ENCODE peak calls at places on chromosomes 12 and 14, in eight cellular contexts. One of them, this sample, is unnamed.

GRCh38 chr14:76168531-76168930 is 16.8 kb downstream of the GPATCH2L start:
- DNase-seq in activated CD4-positive, alpha-beta T cell treated with anti-CD3 and anti-CD28 coated beads for 1 hour: no peak
- DNase-seq in HEK293T: no peak
- DNase-seq in activated effector memory CD4-positive, alpha-beta T cell treated with Interleukin-2 at 50 U/mL for 16 hours: no peak
- DNase-seq in ELF-1: no peak
- DNase-seq in HepG2: no peak
- DNase-seq in kidney tubule cell: peak; percentile 98
- DNase-seq in RCC 7860: peak; percentile 89
- DNase-seq in this sample: no peak

GRCh38 chr12:72295744-72296143 is 23.6 kb downstream of the TRHDE start:
- DNase-seq in RCC 7860: peak; percentile 37
- DNase-seq in HEK293T: no peak
- DNase-seq in activated CD4-positive, alpha-beta T cell treated with anti-CD3 and anti-CD28 coated beads for 1 hour: no peak
- DNase-seq in activated effector memory CD4-positive, alpha-beta T cell treated with Interleukin-2 at 50 U/mL for 16 hours: no peak
- DNase-seq in HepG2: no peak
- DNase-seq in ELF-1: no peak
- DNase-seq in kidney tubule cell: peak; percentile 74
- DNase-seq in this sample: no peak

GRCh38 chr14:52730708-52731111 is 744 bp downstream of the STYX start:
- DNase-seq in activated effector memory CD4-positive, alpha-beta T cell treated with Interleukin-2 at 50 U/mL for 16 hours: no peak
- DNase-seq in activated CD4-positive, alpha-beta T cell treated with anti-CD3 and anti-CD28 coated beads for 1 hour: no peak
- DNase-seq in ELF-1: no peak
- DNase-seq in kidney tubule cell: no peak
- DNase-seq in RCC 7860: no peak
- DNase-seq in HEK293T: no peak
- DNase-seq in HepG2: no peak
- DNase-seq in this sample: no peak

GRCh38 chr12:115312901-115313300 is 628.9 kb upstream of the TBX3 start:
- DNase-seq in RCC 7860: no peak
- DNase-seq in activated CD4-positive, alpha-beta T cell treated with anti-CD3 and anti-CD28 coated beads for 1 hour: no peak
- DNase-seq in ELF-1: no peak
- DNase-seq in HepG2: no peak
- DNase-seq in HEK293T: no peak
- DNase-seq in activated effector memory CD4-positive, alpha-beta T cell treated with Interleukin-2 at 50 U/mL for 16 hours: no peak
- DNase-seq in kidney tubule cell: no peak
- DNase-seq in this sample: no peak

GRCh38 chr14:77707355-77707723 is 484 bp downstream of the ALKBH1 start:
- DNase-seq in HepG2: peak; percentile 14
- DNase-seq in activated CD4-positive, alpha-beta T cell treated with anti-CD3 and anti-CD28 coated beads for 1 hour: no peak
- DNase-seq in ELF-1: no peak
- DNase-seq in kidney tubule cell: peak; percentile 34
- DNase-seq in activated effector memory CD4-positive, alpha-beta T cell treated with Interleukin-2 at 50 U/mL for 16 hours: no peak
- DNase-seq in RCC 7860: no peak
- DNase-seq in HEK293T: peak; percentile 36
- DNase-seq in this sample: peak; percentile 40

GRCh38 chr14:75711796-75712211 is 50.8 kb downstream of the TTLL5 start:
- DNase-seq in ELF-1: peak; percentile 82
- DNase-seq in HepG2: peak; percentile 96
- DNase-seq in activated effector memory CD4-positive, alpha-beta T cell treated with Interleukin-2 at 50 U/mL for 16 hours: no peak
- DNase-seq in activated CD4-positive, alpha-beta T cell treated with anti-CD3 and anti-CD28 coated beads for 1 hour: no peak
- DNase-seq in RCC 7860: peak; percentile 93
- DNase-seq in HEK293T: no peak
- DNase-seq in kidney tubule cell: peak; percentile 99
- DNase-seq in this sample: peak; percentile 13

GRCh38 chr14:75333523-75334190 is 55.0 kb downstream of the FOS start:
- DNase-seq in HepG2: no peak
- DNase-seq in RCC 7860: no peak
- DNase-seq in kidney tubule cell: no peak
- DNase-seq in activated effector memory CD4-positive, alpha-beta T cell treated with Interleukin-2 at 50 U/mL for 16 hours: no peak
- DNase-seq in ELF-1: no peak
- DNase-seq in activated CD4-positive, alpha-beta T cell treated with anti-CD3 and anti-CD28 coated beads for 1 hour: no peak
- DNase-seq in HEK293T: no peak
- DNase-seq in this sample: peak; percentile 22

GRCh38 chr12:26271024-26271423 is 75.7 kb downstream of the SSPN start:
- DNase-seq in kidney tubule cell: peak; percentile 47
- DNase-seq in activated effector memory CD4-positive, alpha-beta T cell treated with Interleukin-2 at 50 U/mL for 16 hours: no peak
- DNase-seq in activated CD4-positive, alpha-beta T cell treated with anti-CD3 and anti-CD28 coated beads for 1 hour: no peak
- DNase-seq in RCC 7860: peak; percentile 62
- DNase-seq in ELF-1: no peak
- DNase-seq in HEK293T: no peak
- DNase-seq in HepG2: no peak
- DNase-seq in this sample: no peak

GRCh38 chr12:122204829-122205589 is 1.5 kb downstream of the B3GNT4 start:
- DNase-seq in ELF-1: no peak
- DNase-seq in activated effector memory CD4-positive, alpha-beta T cell treated with Interleukin-2 at 50 U/mL for 16 hours: no peak
- DNase-seq in activated CD4-positive, alpha-beta T cell treated with anti-CD3 and anti-CD28 coated beads for 1 hour: no peak
- DNase-seq in HEK293T: no peak
- DNase-seq in HepG2: no peak
- DNase-seq in RCC 7860: no peak
- DNase-seq in kidney tubule cell: no peak
- DNase-seq in this sample: no peak

GRCh38 chr12:72141381-72141780 is 130.8 kb upstream of the TRHDE start:
- DNase-seq in kidney tubule cell: peak; percentile 13
- DNase-seq in HepG2: peak; percentile 5
- DNase-seq in ELF-1: no peak
- DNase-seq in HEK293T: peak; percentile 21
- DNase-seq in activated CD4-positive, alpha-beta T cell treated with anti-CD3 and anti-CD28 coated beads for 1 hour: no peak
- DNase-seq in activated effector memory CD4-positive, alpha-beta T cell treated with Interleukin-2 at 50 U/mL for 16 hours: no peak
- DNase-seq in RCC 7860: no peak
- DNase-seq in this sample: peak; percentile 34

GRCh38 chr12:42546709-42547108 is 42.8 kb downstream of the PRICKLE1 start:
- DNase-seq in activated CD4-positive, alpha-beta T cell treated with anti-CD3 and anti-CD28 coated beads for 1 hour: no peak
- DNase-seq in activated effector memory CD4-positive, alpha-beta T cell treated with Interleukin-2 at 50 U/mL for 16 hours: no peak
- DNase-seq in HepG2: no peak
- DNase-seq in RCC 7860: no peak
- DNase-seq in HEK293T: no peak
- DNase-seq in ELF-1: no peak
- DNase-seq in kidney tubule cell: no peak
- DNase-seq in this sample: no peak

GRCh38 chr12:1920436-1920835 is 2.0 kb upstream of the CACNA2D4 start:
- DNase-seq in RCC 7860: no peak
- DNase-seq in HEK293T: peak; percentile 3
- DNase-seq in activated effector memory CD4-positive, alpha-beta T cell treated with Interleukin-2 at 50 U/mL for 16 hours: no peak
- DNase-seq in kidney tubule cell: no peak
- DNase-seq in HepG2: no peak
- DNase-seq in ELF-1: no peak
- DNase-seq in activated CD4-positive, alpha-beta T cell treated with anti-CD3 and anti-CD28 coated beads for 1 hour: no peak
- DNase-seq in this sample: no peak

GRCh38 chr14:72513994-72514659 is 379.8 kb downstream of the DPF3 start:
- DNase-seq in activated CD4-positive, alpha-beta T cell treated with anti-CD3 and anti-CD28 coated beads for 1 hour: no peak
- DNase-seq in RCC 7860: peak; percentile 44
- DNase-seq in kidney tubule cell: peak; percentile 61
- DNase-seq in ELF-1: peak; percentile 39
- DNase-seq in HepG2: peak; percentile 7
- DNase-seq in HEK293T: peak; percentile 57
- DNase-seq in activated effector memory CD4-positive, alpha-beta T cell treated with Interleukin-2 at 50 U/mL for 16 hours: no peak
- DNase-seq in this sample: peak; percentile 49

GRCh38 chr14:103372552-103373304 is 12.5 kb upstream of the MARK3 start:
- DNase-seq in activated effector memory CD4-positive, alpha-beta T cell treated with Interleukin-2 at 50 U/mL for 16 hours: no peak
- DNase-seq in HepG2: peak; percentile 48
- DNase-seq in RCC 7860: peak; percentile 80
- DNase-seq in HEK293T: no peak
- DNase-seq in activated CD4-positive, alpha-beta T cell treated with anti-CD3 and anti-CD28 coated beads for 1 hour: no peak
- DNase-seq in ELF-1: peak; percentile 40
- DNase-seq in kidney tubule cell: peak; percentile 98
- DNase-seq in this sample: no peak

GRCh38 chr14:100604709-100605108 is 17.5 kb upstream of the BEGAIN start:
- DNase-seq in activated effector memory CD4-positive, alpha-beta T cell treated with Interleukin-2 at 50 U/mL for 16 hours: no peak
- DNase-seq in ELF-1: no peak
- DNase-seq in RCC 7860: no peak
- DNase-seq in activated CD4-positive, alpha-beta T cell treated with anti-CD3 and anti-CD28 coated beads for 1 hour: no peak
- DNase-seq in HEK293T: no peak
- DNase-seq in kidney tubule cell: no peak
- DNase-seq in HepG2: no peak
- DNase-seq in this sample: no peak

GRCh38 chr14:66405158-66405557 is 81.0 kb upstream of the CCDC196 start:
- DNase-seq in activated effector memory CD4-positive, alpha-beta T cell treated with Interleukin-2 at 50 U/mL for 16 hours: no peak
- DNase-seq in ELF-1: peak; percentile 31
- DNase-seq in activated CD4-positive, alpha-beta T cell treated with anti-CD3 and anti-CD28 coated beads for 1 hour: no peak
- DNase-seq in HEK293T: no peak
- DNase-seq in RCC 7860: peak; percentile 4
- DNase-seq in HepG2: no peak
- DNase-seq in kidney tubule cell: peak; percentile 62
- DNase-seq in this sample: no peak

GRCh38 chr12:55725556-55725955 is 3.3 kb downstream of the CD63 start:
- DNase-seq in kidney tubule cell: no peak
- DNase-seq in HepG2: no peak
- DNase-seq in HEK293T: no peak
- DNase-seq in activated CD4-positive, alpha-beta T cell treated with anti-CD3 and anti-CD28 coated beads for 1 hour: no peak
- DNase-seq in activated effector memory CD4-positive, alpha-beta T cell treated with Interleukin-2 at 50 U/mL for 16 hours: no peak
- DNase-seq in ELF-1: no peak
- DNase-seq in RCC 7860: no peak
- DNase-seq in this sample: no peak

GRCh38 chr12:42962384-42962783 is 372.8 kb upstream of the PRICKLE1 start:
- DNase-seq in kidney tubule cell: no peak
- DNase-seq in RCC 7860: no peak
- DNase-seq in activated effector memory CD4-positive, alpha-beta T cell treated with Interleukin-2 at 50 U/mL for 16 hours: no peak
- DNase-seq in ELF-1: no peak
- DNase-seq in activated CD4-positive, alpha-beta T cell treated with anti-CD3 and anti-CD28 coated beads for 1 hour: no peak
- DNase-seq in HEK293T: no peak
- DNase-seq in HepG2: no peak
- DNase-seq in this sample: no peak

GRCh38 chr14:34732802-34733201 is 18.4 kb upstream of the CFL2 start:
- DNase-seq in activated effector memory CD4-positive, alpha-beta T cell treated with Interleukin-2 at 50 U/mL for 16 hours: no peak
- DNase-seq in ELF-1: no peak
- DNase-seq in RCC 7860: no peak
- DNase-seq in HEK293T: no peak
- DNase-seq in HepG2: peak; percentile 47
- DNase-seq in activated CD4-positive, alpha-beta T cell treated with anti-CD3 and anti-CD28 coated beads for 1 hour: no peak
- DNase-seq in kidney tubule cell: no peak
- DNase-seq in this sample: no peak

GRCh38 chr14:103346286-103346685 is 12.2 kb downstream of the EIF5 start:
- DNase-seq in RCC 7860: no peak
- DNase-seq in kidney tubule cell: no peak
- DNase-seq in activated effector memory CD4-positive, alpha-beta T cell treated with Interleukin-2 at 50 U/mL for 16 hours: no peak
- DNase-seq in HepG2: no peak
- DNase-seq in HEK293T: no peak
- DNase-seq in activated CD4-positive, alpha-beta T cell treated with anti-CD3 and anti-CD28 coated beads for 1 hour: no peak
- DNase-seq in ELF-1: no peak
- DNase-seq in this sample: no peak

GRCh38 chr12:82182601-82183000 is 175.6 kb downstream of the CCDC59 start:
- DNase-seq in HEK293T: no peak
- DNase-seq in activated CD4-positive, alpha-beta T cell treated with anti-CD3 and anti-CD28 coated beads for 1 hour: no peak
- DNase-seq in HepG2: no peak
- DNase-seq in ELF-1: no peak
- DNase-seq in kidney tubule cell: peak; percentile 39
- DNase-seq in activated effector memory CD4-positive, alpha-beta T cell treated with Interleukin-2 at 50 U/mL for 16 hours: no peak
- DNase-seq in RCC 7860: peak; percentile 8
- DNase-seq in this sample: no peak

GRCh38 chr14:95521001-95521400 is 4.6 kb upstream of the SYNE3 start:
- DNase-seq in HEK293T: no peak
- DNase-seq in activated effector memory CD4-positive, alpha-beta T cell treated with Interleukin-2 at 50 U/mL for 16 hours: no peak
- DNase-seq in activated CD4-positive, alpha-beta T cell treated with anti-CD3 and anti-CD28 coated beads for 1 hour: no peak
- DNase-seq in RCC 7860: no peak
- DNase-seq in kidney tubule cell: no peak
- DNase-seq in ELF-1: no peak
- DNase-seq in HepG2: peak; percentile 43
- DNase-seq in this sample: no peak

GRCh38 chr14:94306047-94306978 is 13.2 kb upstream of the SERPINA10 start:
- DNase-seq in kidney tubule cell: no peak
- DNase-seq in HEK293T: no peak
- DNase-seq in activated effector memory CD4-positive, alpha-beta T cell treated with Interleukin-2 at 50 U/mL for 16 hours: no peak
- DNase-seq in RCC 7860: no peak
- DNase-seq in activated CD4-positive, alpha-beta T cell treated with anti-CD3 and anti-CD28 coated beads for 1 hour: no peak
- DNase-seq in HepG2: no peak
- DNase-seq in ELF-1: no peak
- DNase-seq in this sample: no peak

GRCh38 chr14:70013269-70013873 is 134.2 kb downstream of the SMOC1 start:
- DNase-seq in ELF-1: peak; percentile 40
- DNase-seq in activated effector memory CD4-positive, alpha-beta T cell treated with Interleukin-2 at 50 U/mL for 16 hours: no peak
- DNase-seq in RCC 7860: peak; percentile 4
- DNase-seq in kidney tubule cell: peak; percentile 38
- DNase-seq in HEK293T: peak; percentile 72
- DNase-seq in activated CD4-positive, alpha-beta T cell treated with anti-CD3 and anti-CD28 coated beads for 1 hour: no peak
- DNase-seq in HepG2: peak; percentile 41
- DNase-seq in this sample: peak; percentile 54

GRCh38 chr12:27733052-27733656 is 22.5 kb downstream of the MRPS35 start:
- DNase-seq in activated CD4-positive, alpha-beta T cell treated with anti-CD3 and anti-CD28 coated beads for 1 hour: no peak
- DNase-seq in ELF-1: no peak
- DNase-seq in RCC 7860: peak; percentile 16
- DNase-seq in HEK293T: peak; percentile 44
- DNase-seq in activated effector memory CD4-positive, alpha-beta T cell treated with Interleukin-2 at 50 U/mL for 16 hours: no peak
- DNase-seq in kidney tubule cell: peak; percentile 41
- DNase-seq in HepG2: peak; percentile 10
- DNase-seq in this sample: peak; percentile 39

GRCh38 chr12:68411371-68411770 is 79.2 kb upstream of the MDM1 start:
- DNase-seq in ELF-1: no peak
- DNase-seq in HEK293T: no peak
- DNase-seq in activated CD4-positive, alpha-beta T cell treated with anti-CD3 and anti-CD28 coated beads for 1 hour: no peak
- DNase-seq in HepG2: no peak
- DNase-seq in RCC 7860: no peak
- DNase-seq in kidney tubule cell: no peak
- DNase-seq in activated effector memory CD4-positive, alpha-beta T cell treated with Interleukin-2 at 50 U/mL for 16 hours: no peak
- DNase-seq in this sample: no peak

GRCh38 chr12:130832561-130833209 is 6.4 kb downstream of the STX2 start:
- DNase-seq in RCC 7860: no peak
- DNase-seq in activated CD4-positive, alpha-beta T cell treated with anti-CD3 and anti-CD28 coated beads for 1 hour: no peak
- DNase-seq in activated effector memory CD4-positive, alpha-beta T cell treated with Interleukin-2 at 50 U/mL for 16 hours: no peak
- DNase-seq in HEK293T: no peak
- DNase-seq in HepG2: no peak
- DNase-seq in ELF-1: no peak
- DNase-seq in kidney tubule cell: peak; percentile 13
- DNase-seq in this sample: no peak

GRCh38 chr12:121580959-121581680 is at the start of gene KDM2B:
- DNase-seq in HEK293T: peak; percentile 34
- DNase-seq in RCC 7860: peak; percentile 53
- DNase-seq in kidney tubule cell: peak; percentile 59
- DNase-seq in activated effector memory CD4-positive, alpha-beta T cell treated with Interleukin-2 at 50 U/mL for 16 hours: peak; percentile 3
- DNase-seq in activated CD4-positive, alpha-beta T cell treated with anti-CD3 and anti-CD28 coated beads for 1 hour: no peak
- DNase-seq in HepG2: peak; percentile 63
- DNase-seq in ELF-1: peak; percentile 79
- DNase-seq in this sample: no peak

GRCh38 chr14:90839024-90839888 is 23.0 kb upstream of the TTC7B start:
- DNase-seq in RCC 7860: no peak
- DNase-seq in HepG2: no peak
- DNase-seq in kidney tubule cell: no peak
- DNase-seq in ELF-1: no peak
- DNase-seq in HEK293T: no peak
- DNase-seq in activated effector memory CD4-positive, alpha-beta T cell treated with Interleukin-2 at 50 U/mL for 16 hours: no peak
- DNase-seq in activated CD4-positive, alpha-beta T cell treated with anti-CD3 and anti-CD28 coated beads for 1 hour: no peak
- DNase-seq in this sample: no peak